ENCODE peak calls at places on chromosomes 3 and 15, in seven cellular contexts. Q, H, U, E, X, N and T are unnamed samples.

GRCh38 chr3:52710512-52710911 is 4.6 kb downstream of the SPCS1 start:
- DNase-seq in Q (peak; percentile 45), H (no peak), U (no peak), E (no peak), X (no peak), N (no peak), T (no peak)

GRCh38 chr3:181913254-181913653 is 201.5 kb downstream of the SOX2 start:
- DNase-seq in Q (no peak), H (no peak), U (peak; percentile 10), E (no peak), X (no peak), N (peak; percentile 22), T (no peak)

GRCh38 chr3:39138804-39139415 is 14.5 kb downstream of the CSRNP1 start:
- DNase-seq in Q (peak; percentile 39), H (no peak), U (no peak), E (peak; percentile 34), X (no peak), N (no peak), T (no peak)

GRCh38 chr3:197750863-197751737 is 1.4 kb downstream of the FYTTD1 start:
- DNase-seq in Q (peak; percentile 38), H (no peak), U (peak; percentile 42), E (no peak), X (no peak), N (peak; percentile 55), T (peak; percentile 26)

GRCh38 chr3:186439725-186440124 is 77.7 kb upstream of the DGKG start:
- DNase-seq in Q (no peak), H (no peak), U (no peak), E (no peak), X (no peak), N (no peak), T (no peak)

GRCh38 chr3:132448211-132448961 is 31.1 kb downstream of the DNAJC13 start:
- DNase-seq in Q (no peak), H (no peak), U (no peak), E (peak; percentile 68), X (no peak), N (peak; percentile 18), T (peak; percentile 75)

GRCh38 chr15:32041294-32041693 is 11.0 kb downstream of the CHRNA7 start:
- DNase-seq in Q (no peak), H (no peak), U (no peak), E (no peak), X (no peak), N (no peak), T (no peak)

GRCh38 chr15:45133561-45133920 is 3.7 kb downstream of the DUOX1 start:
- DNase-seq in Q (no peak), H (no peak), U (no peak), E (no peak), X (no peak), N (no peak), T (no peak)

GRCh38 chr3:140922634-140923033 is 19.0 kb upstream of the SLC25A36 start:
- DNase-seq in Q (peak; percentile 32), H (no peak), U (peak; percentile 22), E (peak; percentile 31), X (no peak), N (peak; percentile 42), T (no peak)

GRCh38 chr15:59453474-59454215 is 15.7 kb downstream of the FAM81A start:
- DNase-seq in Q (no peak), H (no peak), U (peak; percentile 31), E (no peak), X (no peak), N (no peak), T (peak; percentile 54)

GRCh38 chr3:152147748-152148147 is 121.0 kb upstream of the MBNL1 start:
- DNase-seq in Q (no peak), H (no peak), U (no peak), E (no peak), X (no peak), N (no peak), T (no peak)

GRCh38 chr15:68578175-68578959 is 426 bp upstream of the CORO2B start:
- DNase-seq in Q (no peak), H (peak; percentile 54), U (peak; percentile 74), E (peak; percentile 42), X (peak; percentile 35), N (peak; percentile 69), T (peak; percentile 44)

GRCh38 chr3:157134620-157135191 is 25.2 kb downstream of the CCNL1 start:
- DNase-seq in Q (no peak), H (no peak), U (no peak), E (no peak), X (no peak), N (no peak), T (no peak)

GRCh38 chr15:31870336-31871158 is 159.8 kb upstream of the CHRNA7 start:
- DNase-seq in Q (peak; percentile 91), H (peak; percentile 52), U (peak; percentile 76), E (peak; percentile 57), X (peak; percentile 32), N (peak; percentile 56), T (peak; percentile 68)

GRCh38 chr3:112973325-112974177 is 1.4 kb downstream of the CD200R1 start:
- DNase-seq in Q (peak; percentile 31), H (no peak), U (no peak), E (no peak), X (no peak), N (no peak), T (no peak)

GRCh38 chr3:9914559-9915251 is 2.2 kb upstream of the IL17RC start:
- DNase-seq in Q (no peak), H (no peak), U (no peak), E (no peak), X (no peak), N (no peak), T (no peak)

GRCh38 chr15:42584031-42584765 is 8.8 kb downstream of the STARD9 start:
- DNase-seq in Q (no peak), H (no peak), U (peak; percentile 13), E (peak; percentile 56), X (no peak), N (peak; percentile 64), T (peak; percentile 38)

GRCh38 chr3:85567074-85567676 is 608.4 kb downstream of the CADM2 start:
- DNase-seq in Q (peak; percentile 20), H (no peak), U (peak; percentile 2), E (no peak), X (no peak), N (no peak), T (peak; percentile 32)

GRCh38 chr15:66032006-66032405 is 162.7 kb downstream of the RAB11A start:
- DNase-seq in Q (no peak), H (no peak), U (no peak), E (no peak), X (no peak), N (no peak), T (no peak)

GRCh38 chr3:5122741-5123706 is 932 bp downstream of the ARL8B start:
- DNase-seq in Q (no peak), H (no peak), U (peak; percentile 66), E (peak; percentile 89), X (peak; percentile 44), N (peak; percentile 51), T (peak; percentile 54)

GRCh38 chr15:41417812-41418211 is 917 bp downstream of the RTF1 start:
- DNase-seq in Q (no peak), H (no peak), U (no peak), E (no peak), X (no peak), N (no peak), T (no peak)

GRCh38 chr15:89459271-89460038 is 36.9 kb downstream of the RHCG start:
- DNase-seq in Q (no peak), H (no peak), U (no peak), E (no peak), X (no peak), N (no peak), T (no peak)

GRCh38 chr3:59321881-59322540 is 272.2 kb upstream of the CFAP20DC start:
- DNase-seq in Q (no peak), H (no peak), U (peak; percentile 90), E (no peak), X (peak; percentile 30), N (peak; percentile 99), T (no peak)

GRCh38 chr3:108006077-108006675 is 84.7 kb downstream of the CD47 start:
- DNase-seq in Q (no peak), H (no peak), U (no peak), E (peak; percentile 66), X (no peak), N (no peak), T (no peak)

GRCh38 chr15:89654311-89654761 is 931 bp downstream of the KIF7 start:
- DNase-seq in Q (no peak), H (no peak), U (peak; percentile 45), E (peak; percentile 64), X (no peak), N (peak; percentile 41), T (no peak)

GRCh38 chr3:14583543-14584091 is 43.5 kb upstream of the GRIP2 start:
- DNase-seq in Q (no peak), H (no peak), U (no peak), E (peak; percentile 37), X (no peak), N (peak; percentile 64), T (no peak)

GRCh38 chr3:16935766-16936165 is 51.0 kb downstream of the PLCL2 start:
- DNase-seq in Q (no peak), H (no peak), U (no peak), E (no peak), X (no peak), N (no peak), T (no peak)

GRCh38 chr15:76190767-76191538 is 120.3 kb downstream of the ETFA start:
- DNase-seq in Q (peak; percentile 93), H (no peak), U (peak; percentile 79), E (peak; percentile 41), X (no peak), N (peak; percentile 77), T (peak; percentile 54)